ENCODE peak calls at places on chromosomes 2 and 18, in eight cellular contexts. P is heart right ventricle, I is AG04450, W is sigmoid colon, K is cardiac muscle cell, B is breast epithelium, Q is fibroblast of lung, X is A673. J is an unnamed sample.

GRCh38 chr2:171747371-171747770 is 60.1 kb downstream of the DYNC1I2 start:
- DNase-seq in W (no peak), Q (no peak), X (no peak), K (no peak), B (no peak), I (no peak), P (no peak), J (no peak)

GRCh38 chr2:228700638-228701037 is 519.2 kb upstream of the SPHKAP start:
- DNase-seq in Q (peak), P (no peak), X (peak), W (no peak), B (no peak), K (no peak), I (no peak), J (no peak)

GRCh38 chr2:3034396-3034795 is 343.2 kb downstream of the EIPR1 start:
- DNase-seq in I (no peak), Q (no peak), K (no peak), W (no peak), P (no peak), B (no peak), X (no peak), J (no peak)

GRCh38 chr18:44589709-44590108 is 91.0 kb upstream of the SETBP1 start:
- DNase-seq in X (peak), W (no peak), I (no peak), K (no peak), P (no peak), B (no peak), Q (peak), J (no peak)

GRCh38 chr2:237256845-237257244 is 157.1 kb downstream of the COL6A3 start:
- DNase-seq in K (no peak), Q (peak), B (no peak), W (peak), P (peak), X (no peak), I (no peak), J (no peak)

GRCh38 chr2:46339676-46340459 is 42.7 kb downstream of the EPAS1 start:
- DNase-seq in B (no peak), Q (peak), P (peak), I (no peak), X (no peak), W (no peak), K (no peak), J (no peak)

GRCh38 chr2:49914281-49914680 is 760.0 kb upstream of the FSHR start:
- DNase-seq in K (no peak), Q (no peak), X (no peak), W (no peak), B (peak), P (no peak), I (no peak), J (no peak)

GRCh38 chr2:121284424-121285076 is 452 bp downstream of the TFCP2L1 start:
- DNase-seq in X (no peak), W (no peak), P (no peak), K (peak), B (no peak), I (no peak), Q (no peak), J (no peak)

GRCh38 chr18:43485565-43485964 is 208.3 kb upstream of the SYT4 start:
- DNase-seq in W (no peak), B (no peak), K (no peak), P (no peak), I (no peak), X (no peak), Q (no peak), J (no peak)

GRCh38 chr2:239697765-239698164 is 296.9 kb upstream of the HDAC4 start:
- DNase-seq in B (no peak), X (no peak), K (no peak), P (no peak), I (no peak), Q (no peak), W (no peak), J (peak)

GRCh38 chr2:206867006-206867405 is 72.3 kb upstream of the CPO start:
- DNase-seq in X (no peak), I (no peak), W (no peak), Q (no peak), P (no peak), K (no peak), B (no peak), J (no peak)

GRCh38 chr2:226798422-226799210 is 1.0 kb downstream of the IRS1 start:
- DNase-seq in B (peak), Q (peak), I (no peak), P (peak), X (peak), K (peak), W (no peak), J (peak)

GRCh38 chr2:227805578-227805977 is 8.1 kb upstream of the CCL20 start:
- DNase-seq in P (no peak), B (no peak), K (no peak), Q (no peak), W (no peak), X (peak), I (no peak), J (no peak)

GRCh38 chr2:52710810-52711618 is 1056.6 kb upstream of the CHAC2 start:
- DNase-seq in B (no peak), I (no peak), K (no peak), P (no peak), W (no peak), X (no peak), Q (no peak), J (no peak)

GRCh38 chr2:138607746-138608145 is 106.2 kb downstream of the SPOPL start:
- DNase-seq in P (no peak), X (no peak), Q (no peak), K (no peak), W (no peak), B (no peak), I (no peak), J (no peak)

GRCh38 chr2:72908741-72909140 is 8.6 kb upstream of the EMX1 start:
- DNase-seq in P (no peak), X (no peak), I (no peak), W (peak), Q (no peak), B (no peak), K (no peak), J (no peak)

GRCh38 chr2:219612605-219613286 is 14.7 kb upstream of the SLC4A3 start:
- DNase-seq in I (no peak), P (no peak), X (no peak), Q (no peak), B (peak), K (peak), W (peak), J (no peak)

GRCh38 chr2:28695245-28695647 is 56.4 kb upstream of the PPP1CB start:
- DNase-seq in B (no peak), I (no peak), P (no peak), K (peak), W (no peak), X (no peak), Q (no peak), J (no peak)

GRCh38 chr2:46818141-46818552 is 97.5 kb downstream of the MCFD2 start:
- DNase-seq in W (peak), P (peak), Q (peak), X (no peak), K (peak), B (peak), I (no peak), J (peak)

GRCh38 chr2:128724994-128725393 is 406.3 kb upstream of the HS6ST1 start:
- DNase-seq in P (no peak), Q (no peak), X (no peak), W (no peak), K (no peak), I (no peak), B (no peak), J (no peak)

GRCh38 chr2:47056875-47057731 is 98.0 kb downstream of the STPG4 start:
- DNase-seq in K (no peak), W (peak), Q (peak), P (peak), B (no peak), X (peak), I (no peak), J (no peak)

GRCh38 chr2:25078171-25079049 is 36.5 kb downstream of the EFR3B start:
- DNase-seq in K (peak), W (peak), B (peak), X (no peak), P (peak), Q (peak), I (peak), J (no peak)

GRCh38 chr18:78418379-78418778 is 561.2 kb upstream of the SALL3 start:
- DNase-seq in P (no peak), W (no peak), X (no peak), I (no peak), B (no peak), K (no peak), Q (no peak), J (no peak)

GRCh38 chr2:11533278-11534077 is at the start of gene GREB1:
- DNase-seq in W (no peak), I (no peak), B (no peak), Q (peak), K (no peak), P (no peak), X (no peak), J (no peak)

GRCh38 chr2:200447139-200447855 is 62.6 kb downstream of the KCTD18 start:
- DNase-seq in Q (peak), K (no peak), B (no peak), P (no peak), W (no peak), I (peak), X (no peak), J (no peak)

GRCh38 chr2:48854681-48855080 is 99.2 kb upstream of the LHCGR start:
- DNase-seq in I (no peak), P (no peak), X (no peak), B (no peak), K (no peak), W (no peak), Q (no peak), J (no peak)

GRCh38 chr2:121898483-121898882 is 143.0 kb downstream of the TSN start:
- DNase-seq in W (no peak), I (peak), P (no peak), B (no peak), Q (no peak), X (no peak), K (no peak), J (no peak)

GRCh38 chr2:15159751-15160177 is 401.4 kb downstream of the NBAS start:
- DNase-seq in W (no peak), K (peak), I (peak), X (peak), Q (peak), P (peak), B (no peak), J (no peak)

GRCh38 chr2:54771166-54771565 is 47.7 kb downstream of the EML6 start:
- DNase-seq in Q (no peak), P (no peak), X (no peak), I (no peak), W (no peak), B (no peak), K (no peak), J (no peak)

GRCh38 chr2:172098650-172099471 is 3.8 kb downstream of the DLX2 start:
- DNase-seq in P (no peak), B (no peak), I (no peak), X (peak), K (peak), W (peak), Q (no peak), J (no peak)

GRCh38 chr2:37916512-37917082 is 8.5 kb upstream of the RMDN2 start:
- DNase-seq in I (peak), K (no peak), X (no peak), B (peak), W (peak), P (peak), Q (peak), J (peak)

GRCh38 chr2:44100351-44100750 is 68.3 kb upstream of the PPM1B start:
- DNase-seq in P (peak), W (peak), Q (peak), K (no peak), B (peak), I (peak), X (peak), J (peak)

DNA sequence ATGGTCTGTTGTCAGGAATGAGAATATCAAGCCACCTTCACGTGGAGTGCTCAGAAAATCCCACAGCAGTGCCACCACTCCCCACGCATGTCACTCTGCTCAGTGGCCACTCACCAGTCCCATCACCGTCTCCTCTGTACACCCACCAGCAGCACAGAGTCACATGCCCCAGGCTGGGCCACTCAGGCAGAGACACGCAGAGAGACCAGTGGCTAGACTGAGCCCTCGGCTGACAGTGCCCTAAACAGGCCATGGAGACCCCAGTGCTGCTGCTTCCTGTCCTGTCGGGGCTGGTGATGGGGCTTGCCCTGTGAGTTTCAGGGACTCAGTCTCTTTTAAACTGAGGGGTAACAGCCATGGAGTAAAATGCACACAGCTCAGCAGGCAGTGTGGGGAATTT is 25.9 kb downstream of the ODC1 start:
- DNase-seq in Q (no peak), X (no peak), I (no peak), W (no peak), P (no peak), K (no peak), B (no peak), J (no peak)
- TF ChIP-seq CTCF in Q (no peak), X (no peak), I (no peak), W (no peak), P (no peak), K (no peak), B (no peak), J (no peak)

DNA sequence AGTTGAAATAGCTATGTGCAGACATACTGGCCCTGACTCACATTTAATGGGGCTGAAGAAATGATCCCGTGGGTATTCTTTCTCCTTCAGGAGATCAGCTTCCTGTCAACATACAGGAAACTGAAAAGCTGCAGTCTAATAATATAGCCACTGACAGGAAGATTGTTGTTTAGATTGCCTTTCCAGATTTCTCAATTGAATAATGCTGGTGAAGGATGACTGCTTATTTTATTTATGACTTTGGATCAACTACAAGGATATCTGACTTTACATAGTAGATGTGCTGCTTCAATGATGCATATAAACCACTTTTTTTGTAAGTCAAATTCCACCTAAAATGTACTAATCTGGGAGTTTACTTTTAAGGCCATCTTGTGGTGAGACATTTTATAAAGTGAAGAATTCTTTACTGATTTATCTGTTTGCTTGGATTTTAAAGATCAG is 93.4 kb upstream of the MAP4K3 start:
- DNase-seq in K (no peak), X (peak), Q (peak), W (no peak), I (no peak), B (no peak), P (no peak), J (no peak)
- TF ChIP-seq CTCF in K (no peak), X (peak), Q (peak), W (no peak), I (peak), B (no peak), P (no peak), J (no peak)

GRCh38 chr2:208392300-208392699 is 14.3 kb upstream of the PTH2R start:
- DNase-seq in I (no peak), Q (no peak), W (no peak), P (no peak), K (no peak), X (peak), B (no peak), J (no peak)
- TF ChIP-seq CTCF in I (peak), Q (no peak), W (no peak), P (no peak), K (peak), X (peak), B (no peak), J (no peak)

GRCh38 chr2:8544786-8545631 is 136.8 kb upstream of the ID2 start:
- DNase-seq in K (no peak), Q (peak), I (peak), W (peak), P (peak), B (peak), X (peak), J (peak)
- TF ChIP-seq CTCF in K (peak), Q (peak), I (peak), W (no peak), P (peak), B (no peak), X (peak), J (no peak)

DNA sequence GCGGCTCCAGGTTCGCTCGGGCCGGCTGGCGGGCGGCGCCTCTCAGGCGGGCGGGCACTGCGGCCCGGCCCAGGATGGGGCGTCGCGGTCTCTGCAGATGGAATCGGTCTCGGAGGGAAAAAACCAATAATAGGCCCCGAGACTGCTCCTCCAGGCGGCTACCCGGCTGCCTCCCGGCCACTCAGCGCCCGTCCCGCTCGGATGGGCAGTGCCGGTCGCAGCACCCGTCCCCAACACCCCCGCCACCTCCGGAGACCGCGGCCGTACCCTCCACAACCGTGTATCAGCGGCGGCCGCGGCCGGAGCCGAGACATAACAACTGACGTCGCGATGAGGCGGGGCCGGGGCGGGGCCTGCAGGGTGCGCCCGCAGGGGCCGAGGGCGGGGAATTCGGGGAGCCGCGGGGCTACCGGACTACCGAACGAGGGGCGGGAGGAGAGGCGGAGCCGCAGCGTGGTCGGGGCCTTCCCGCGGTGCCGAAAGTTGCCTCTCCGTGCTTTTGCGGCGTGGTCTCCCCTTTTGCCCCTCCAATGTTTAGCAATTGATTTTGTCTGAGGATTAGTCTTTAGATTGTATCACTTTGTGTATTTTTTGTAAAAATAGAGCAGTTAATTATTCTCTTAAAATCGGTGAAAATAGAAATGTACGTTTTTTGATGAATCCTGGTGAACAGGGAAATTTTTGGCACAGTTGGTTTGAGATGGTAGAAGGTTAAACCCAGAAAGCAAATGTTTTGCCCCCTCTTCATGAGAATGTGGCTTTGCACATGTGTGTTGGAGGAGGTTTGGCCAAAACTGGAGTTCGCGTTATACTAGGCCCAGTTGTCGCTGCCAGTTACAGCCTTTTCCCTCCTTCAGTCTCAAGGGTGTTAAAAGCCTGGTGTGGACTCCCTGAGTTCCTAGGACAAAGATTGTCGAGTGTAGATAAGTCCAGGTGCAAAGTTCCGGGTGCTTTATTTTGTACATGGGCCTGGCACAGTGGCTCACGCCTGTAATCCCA is at the start of gene RNF103:
- DNase-seq in K (peak), P (peak), B (peak), I (peak), X (peak), Q (peak), W (peak), J (peak)
- TF ChIP-seq CTCF in K (no peak), P (no peak), B (no peak), I (no peak), X (no peak), Q (no peak), W (no peak), J (no peak)

J was measured in ascending aorta.